ENCODE peak calls at places on chromosomes 7 and 10, in nine cellular contexts. One of them, this sample, is unnamed.

GRCh38 chr10:61271127-61271780 is 181.9 kb downstream of the TMEM26 start:
- DNase-seq in body of pancreas: no peak
- DNase-seq in esophagus squamous epithelium: no peak
- DNase-seq in right atrium auricular region: no peak
- DNase-seq in heart right ventricle: no peak
- DNase-seq in fibroblast of lung: peak
- DNase-seq in IMR-90: peak
- DNase-seq in psoas muscle: no peak
- DNase-seq in GM12878: no peak
- DNase-seq in this sample: no peak

GRCh38 chr7:133770863-133771492 is 356.2 kb upstream of the LRGUK start:
- DNase-seq in right atrium auricular region: no peak
- DNase-seq in esophagus squamous epithelium: no peak
- DNase-seq in fibroblast of lung: peak
- DNase-seq in body of pancreas: no peak
- DNase-seq in heart right ventricle: no peak
- DNase-seq in psoas muscle: no peak
- DNase-seq in IMR-90: peak
- DNase-seq in GM12878: no peak
- DNase-seq in this sample: no peak

GRCh38 chr10:75633568-75633967 is 202.1 kb downstream of the LRMDA start:
- DNase-seq in fibroblast of lung: no peak
- DNase-seq in GM12878: no peak
- DNase-seq in right atrium auricular region: no peak
- DNase-seq in psoas muscle: no peak
- DNase-seq in esophagus squamous epithelium: no peak
- DNase-seq in IMR-90: no peak
- DNase-seq in body of pancreas: no peak
- DNase-seq in heart right ventricle: no peak
- DNase-seq in this sample: no peak

GRCh38 chr7:108415821-108416536 is 40.3 kb downstream of the NRCAM start:
- DNase-seq in esophagus squamous epithelium: no peak
- DNase-seq in right atrium auricular region: no peak
- DNase-seq in GM12878: peak
- DNase-seq in body of pancreas: peak
- DNase-seq in heart right ventricle: no peak
- DNase-seq in IMR-90: no peak
- DNase-seq in psoas muscle: no peak
- DNase-seq in fibroblast of lung: peak
- DNase-seq in this sample: no peak

GRCh38 chr10:122341141-122341810 is 33.2 kb upstream of the PLEKHA1 start:
- DNase-seq in GM12878: no peak
- DNase-seq in IMR-90: no peak
- DNase-seq in fibroblast of lung: peak
- DNase-seq in esophagus squamous epithelium: no peak
- DNase-seq in right atrium auricular region: peak
- DNase-seq in heart right ventricle: no peak
- DNase-seq in body of pancreas: peak
- DNase-seq in psoas muscle: no peak
- DNase-seq in this sample: no peak

GRCh38 chr7:78396190-78396589 is 597.6 kb downstream of the PHTF2 start:
- DNase-seq in psoas muscle: no peak
- DNase-seq in fibroblast of lung: no peak
- DNase-seq in right atrium auricular region: no peak
- DNase-seq in heart right ventricle: no peak
- DNase-seq in IMR-90: no peak
- DNase-seq in body of pancreas: no peak
- DNase-seq in GM12878: no peak
- DNase-seq in esophagus squamous epithelium: no peak
- DNase-seq in this sample: no peak

GRCh38 chr10:12409613-12410012 is 60.3 kb downstream of the CAMK1D start:
- DNase-seq in psoas muscle: no peak
- DNase-seq in IMR-90: no peak
- DNase-seq in fibroblast of lung: no peak
- DNase-seq in heart right ventricle: no peak
- DNase-seq in right atrium auricular region: no peak
- DNase-seq in esophagus squamous epithelium: no peak
- DNase-seq in body of pancreas: no peak
- DNase-seq in GM12878: no peak
- DNase-seq in this sample: no peak

GRCh38 chr7:111475959-111476358 is 86.3 kb downstream of the IMMP2L start:
- DNase-seq in right atrium auricular region: no peak
- DNase-seq in IMR-90: no peak
- DNase-seq in GM12878: no peak
- DNase-seq in esophagus squamous epithelium: no peak
- DNase-seq in fibroblast of lung: no peak
- DNase-seq in heart right ventricle: no peak
- DNase-seq in body of pancreas: no peak
- DNase-seq in psoas muscle: no peak
- DNase-seq in this sample: no peak

GRCh38 chr7:133310232-133310852 is 57.5 kb downstream of the EXOC4 start:
- DNase-seq in esophagus squamous epithelium: no peak
- DNase-seq in right atrium auricular region: no peak
- DNase-seq in body of pancreas: peak
- DNase-seq in GM12878: no peak
- DNase-seq in psoas muscle: no peak
- DNase-seq in fibroblast of lung: peak
- DNase-seq in IMR-90: peak
- DNase-seq in heart right ventricle: no peak
- DNase-seq in this sample: no peak

GRCh38 chr7:142800103-142800502 is 29.3 kb downstream of the PRSS2 start:
- DNase-seq in psoas muscle: no peak
- DNase-seq in IMR-90: no peak
- DNase-seq in right atrium auricular region: no peak
- DNase-seq in heart right ventricle: no peak
- DNase-seq in fibroblast of lung: peak
- DNase-seq in body of pancreas: no peak
- DNase-seq in esophagus squamous epithelium: no peak
- DNase-seq in GM12878: no peak
- DNase-seq in this sample: no peak
- H3K27ac ChIP-seq in psoas muscle: no peak
- H3K27ac ChIP-seq in IMR-90: no peak
- H3K27ac ChIP-seq in right atrium auricular region: no peak
- H3K27ac ChIP-seq in heart right ventricle: no peak
- H3K27ac ChIP-seq in fibroblast of lung: no peak
- H3K27ac ChIP-seq in body of pancreas: no peak
- H3K27ac ChIP-seq in esophagus squamous epithelium: no peak
- H3K27ac ChIP-seq in GM12878: no peak
- H3K27ac ChIP-seq in this sample: no peak

DNA sequence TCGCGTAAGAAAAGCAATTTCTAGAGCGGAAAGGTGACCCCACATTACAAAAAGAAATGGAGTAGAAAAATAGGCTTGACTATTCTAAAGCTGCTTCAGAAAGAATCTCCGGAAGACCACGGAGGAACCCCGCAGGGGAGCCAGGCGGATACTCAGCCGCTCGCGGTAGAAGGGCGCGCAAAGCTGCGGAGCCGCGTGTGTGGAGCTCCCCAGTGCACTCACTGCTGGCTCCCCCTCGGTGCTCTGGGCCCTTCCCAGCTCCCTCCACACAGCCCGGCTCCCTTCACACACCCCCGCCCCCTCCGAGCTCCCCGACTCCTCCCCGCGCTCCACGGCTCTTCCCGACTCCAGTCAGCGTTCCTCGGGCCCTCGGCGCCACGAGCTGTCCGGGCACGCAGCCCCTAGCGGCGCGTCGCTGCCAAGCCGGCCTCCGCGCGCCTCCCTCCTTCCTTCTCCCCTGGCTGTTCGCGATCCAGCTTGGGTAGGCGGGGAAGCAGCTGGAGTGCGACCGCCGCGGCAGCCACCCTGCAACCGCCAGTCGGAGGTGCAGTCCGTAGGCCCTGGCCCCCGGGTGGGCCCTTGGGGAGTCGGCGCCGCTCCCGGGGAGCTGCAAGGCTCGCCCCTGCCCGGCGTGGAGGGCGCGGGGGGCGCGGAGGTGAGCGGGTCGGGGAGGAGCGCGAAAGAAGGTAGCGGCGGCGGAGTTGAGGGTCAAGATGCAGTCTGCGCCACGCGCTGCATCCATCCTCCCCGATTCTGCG is at the start of gene STEAP2:
- DNase-seq in body of pancreas: peak
- DNase-seq in fibroblast of lung: peak
- DNase-seq in right atrium auricular region: peak
- DNase-seq in IMR-90: peak
- DNase-seq in heart right ventricle: peak
- DNase-seq in psoas muscle: peak
- DNase-seq in esophagus squamous epithelium: peak
- DNase-seq in GM12878: no peak
- DNase-seq in this sample: peak
- TF ChIP-seq CTCF in body of pancreas: peak
- TF ChIP-seq CTCF in fibroblast of lung: peak
- TF ChIP-seq CTCF in right atrium auricular region: peak
- TF ChIP-seq CTCF in IMR-90: peak
- TF ChIP-seq CTCF in heart right ventricle: peak
- TF ChIP-seq CTCF in psoas muscle: peak
- TF ChIP-seq CTCF in esophagus squamous epithelium: peak
- TF ChIP-seq CTCF in GM12878: peak
- TF ChIP-seq CTCF in this sample: peak

GRCh38 chr7:100655908-100656674 is at the start of gene ACTL6B:
- DNase-seq in right atrium auricular region: no peak
- DNase-seq in GM12878: no peak
- DNase-seq in heart right ventricle: peak
- DNase-seq in IMR-90: peak
- DNase-seq in fibroblast of lung: no peak
- DNase-seq in psoas muscle: peak
- DNase-seq in body of pancreas: peak
- DNase-seq in esophagus squamous epithelium: no peak
- DNase-seq in this sample: no peak
- H3K27ac ChIP-seq in right atrium auricular region: no peak
- H3K27ac ChIP-seq in GM12878: no peak
- H3K27ac ChIP-seq in heart right ventricle: no peak
- H3K27ac ChIP-seq in IMR-90: no peak
- H3K27ac ChIP-seq in fibroblast of lung: no peak
- H3K27ac ChIP-seq in psoas muscle: no peak
- H3K27ac ChIP-seq in body of pancreas: no peak
- H3K27ac ChIP-seq in esophagus squamous epithelium: no peak
- H3K27ac ChIP-seq in this sample: no peak

DNA sequence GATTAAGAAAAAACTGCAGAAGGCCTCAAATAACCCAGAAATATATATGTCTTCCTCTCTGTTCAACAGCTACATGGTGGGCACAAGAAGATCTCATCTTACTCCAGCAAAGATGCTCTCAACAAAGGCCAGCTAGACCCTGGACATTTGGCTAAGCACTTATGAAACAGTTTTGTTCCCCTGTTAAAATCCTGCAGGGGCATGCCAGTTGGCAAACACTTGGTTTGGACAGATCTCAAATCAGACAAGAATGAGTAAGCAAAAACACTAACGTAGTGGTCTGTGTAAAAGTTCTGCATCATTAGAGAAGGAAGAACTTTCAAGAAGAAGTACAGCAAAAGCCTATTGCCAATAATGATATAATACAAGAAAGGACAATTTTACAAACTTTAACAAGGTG is 125.7 kb downstream of the CALN1 start:
- DNase-seq in fibroblast of lung: no peak
- DNase-seq in GM12878: no peak
- DNase-seq in esophagus squamous epithelium: no peak
- DNase-seq in IMR-90: no peak
- DNase-seq in psoas muscle: no peak
- DNase-seq in right atrium auricular region: no peak
- DNase-seq in heart right ventricle: no peak
- DNase-seq in body of pancreas: no peak
- DNase-seq in this sample: no peak
- TF ChIP-seq CTCF in fibroblast of lung: no peak
- TF ChIP-seq CTCF in GM12878: no peak
- TF ChIP-seq CTCF in esophagus squamous epithelium: no peak
- TF ChIP-seq CTCF in IMR-90: no peak
- TF ChIP-seq CTCF in psoas muscle: no peak
- TF ChIP-seq CTCF in right atrium auricular region: no peak
- TF ChIP-seq CTCF in heart right ventricle: no peak
- TF ChIP-seq CTCF in body of pancreas: no peak
- TF ChIP-seq CTCF in this sample: no peak

DNA sequence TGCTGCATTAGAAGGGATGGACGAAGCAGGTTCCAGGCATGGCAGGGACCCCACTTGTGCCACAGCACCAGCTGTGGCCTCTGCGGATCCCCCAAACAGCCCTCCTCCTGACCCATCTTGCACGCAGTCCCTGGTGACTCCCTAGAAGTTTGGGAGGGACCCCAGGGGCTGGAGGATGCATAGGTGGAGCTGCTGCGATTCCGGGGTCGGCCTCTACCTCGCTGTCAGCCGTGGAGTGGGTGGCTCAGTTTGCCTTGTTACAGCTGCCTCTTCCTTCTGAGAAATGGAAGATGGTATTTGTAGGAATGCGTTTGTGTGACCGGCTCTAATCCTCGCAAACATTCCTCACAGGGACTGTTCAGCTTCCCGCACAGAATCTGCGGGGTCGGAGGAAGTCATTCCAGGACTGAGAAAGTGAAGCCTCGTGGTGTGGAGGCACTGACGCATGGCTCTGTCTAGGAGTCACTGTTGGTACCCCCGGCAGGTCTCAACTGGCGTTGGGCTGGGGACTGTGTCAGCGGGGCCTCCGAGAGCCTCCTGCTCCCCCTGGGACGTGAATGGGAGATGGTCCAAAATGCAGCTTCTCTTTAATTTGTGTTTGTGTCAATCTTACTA is 17.5 kb downstream of the PWWP2B start:
- DNase-seq in body of pancreas: no peak
- DNase-seq in psoas muscle: no peak
- DNase-seq in GM12878: no peak
- DNase-seq in IMR-90: no peak
- DNase-seq in heart right ventricle: peak
- DNase-seq in esophagus squamous epithelium: no peak
- DNase-seq in fibroblast of lung: no peak
- DNase-seq in right atrium auricular region: no peak
- DNase-seq in this sample: no peak
- H3K27ac ChIP-seq in body of pancreas: peak
- H3K27ac ChIP-seq in psoas muscle: peak
- H3K27ac ChIP-seq in GM12878: no peak
- H3K27ac ChIP-seq in IMR-90: no peak
- H3K27ac ChIP-seq in heart right ventricle: no peak
- H3K27ac ChIP-seq in esophagus squamous epithelium: peak
- H3K27ac ChIP-seq in fibroblast of lung: no peak
- H3K27ac ChIP-seq in right atrium auricular region: no peak
- H3K27ac ChIP-seq in this sample: no peak

GRCh38 chr10:21953585-21954057 is 49.9 kb downstream of the DNAJC1 start:
- DNase-seq in GM12878: no peak
- DNase-seq in fibroblast of lung: peak
- DNase-seq in body of pancreas: no peak
- DNase-seq in esophagus squamous epithelium: no peak
- DNase-seq in right atrium auricular region: no peak
- DNase-seq in heart right ventricle: no peak
- DNase-seq in IMR-90: peak
- DNase-seq in psoas muscle: no peak
- DNase-seq in this sample: no peak
- TF ChIP-seq CTCF in GM12878: peak
- TF ChIP-seq CTCF in fibroblast of lung: peak
- TF ChIP-seq CTCF in body of pancreas: peak
- TF ChIP-seq CTCF in esophagus squamous epithelium: peak
- TF ChIP-seq CTCF in right atrium auricular region: peak
- TF ChIP-seq CTCF in heart right ventricle: peak
- TF ChIP-seq CTCF in IMR-90: peak
- TF ChIP-seq CTCF in psoas muscle: peak
- TF ChIP-seq CTCF in this sample: no peak